ENCODE peak calls at places on chromosomes 12 and 14, in ten cellular contexts. U, N, V, O, K, J, T, X, I and S are unnamed samples.

GRCh38 chr12:72742560-72742959 is 470.4 kb downstream of the TRHDE start:
- DNase-seq in U (no peak), N (no peak), V (no peak), O (no peak), K (no peak), J (no peak), T (no peak), X (no peak), I (no peak), S (no peak)

GRCh38 chr14:87014854-87015253 is 978.1 kb downstream of the GALC start:
- DNase-seq in U (no peak), N (no peak), V (no peak), O (no peak), K (peak; percentile 13), J (no peak), T (no peak), X (no peak), I (no peak), S (no peak)

GRCh38 chr14:36976571-36977023 is 195.8 kb downstream of the SLC25A21 start:
- DNase-seq in U (no peak), N (no peak), V (no peak), O (no peak), K (no peak), J (peak; percentile 30), T (no peak), X (no peak), I (peak; percentile 45), S (no peak)

GRCh38 chr12:42574879-42575278 is 14.7 kb downstream of the PRICKLE1 start:
- DNase-seq in U (no peak), N (no peak), V (no peak), O (no peak), K (no peak), J (no peak), T (no peak), X (no peak), I (no peak), S (no peak)

GRCh38 chr12:94245984-94246383 is 97.6 kb downstream of the PLXNC1 start:
- DNase-seq in U (no peak), N (no peak), V (no peak), O (no peak), K (no peak), J (no peak), T (no peak), X (no peak), I (no peak), S (no peak)

GRCh38 chr12:461425-461824 is 1.7 kb downstream of the B4GALNT3 start:
- DNase-seq in U (no peak), N (peak; percentile 74), V (no peak), O (no peak), K (no peak), J (no peak), T (no peak), X (no peak), I (peak; percentile 5), S (no peak)

GRCh38 chr12:1006255-1006654 is 15.2 kb downstream of the ERC1 start:
- DNase-seq in U (no peak), N (no peak), V (no peak), O (no peak), K (no peak), J (no peak), T (no peak), X (no peak), I (no peak), S (no peak)

GRCh38 chr14:72700338-72701231 is 193.3 kb downstream of the DPF3 start:
- DNase-seq in U (no peak), N (no peak), V (no peak), O (no peak), K (no peak), J (no peak), T (no peak), X (no peak), I (no peak), S (no peak)

GRCh38 chr14:34501004-34501580 is 38.4 kb downstream of the EAPP start:
- DNase-seq in U (no peak), N (no peak), V (no peak), O (no peak), K (no peak), J (no peak), T (no peak), X (no peak), I (no peak), S (no peak)

GRCh38 chr14:88983755-88984154 is 159.3 kb downstream of the TTC8 start:
- DNase-seq in U (no peak), N (no peak), V (no peak), O (no peak), K (no peak), J (no peak), T (no peak), X (no peak), I (no peak), S (no peak)
- TF ChIP-seq POLR2AphosphoS5 in U (no peak), N (no peak), V (no peak), O (no peak), K (no peak), J (no peak), T (no peak), X (no peak), I (no peak), S (no peak)

DNA sequence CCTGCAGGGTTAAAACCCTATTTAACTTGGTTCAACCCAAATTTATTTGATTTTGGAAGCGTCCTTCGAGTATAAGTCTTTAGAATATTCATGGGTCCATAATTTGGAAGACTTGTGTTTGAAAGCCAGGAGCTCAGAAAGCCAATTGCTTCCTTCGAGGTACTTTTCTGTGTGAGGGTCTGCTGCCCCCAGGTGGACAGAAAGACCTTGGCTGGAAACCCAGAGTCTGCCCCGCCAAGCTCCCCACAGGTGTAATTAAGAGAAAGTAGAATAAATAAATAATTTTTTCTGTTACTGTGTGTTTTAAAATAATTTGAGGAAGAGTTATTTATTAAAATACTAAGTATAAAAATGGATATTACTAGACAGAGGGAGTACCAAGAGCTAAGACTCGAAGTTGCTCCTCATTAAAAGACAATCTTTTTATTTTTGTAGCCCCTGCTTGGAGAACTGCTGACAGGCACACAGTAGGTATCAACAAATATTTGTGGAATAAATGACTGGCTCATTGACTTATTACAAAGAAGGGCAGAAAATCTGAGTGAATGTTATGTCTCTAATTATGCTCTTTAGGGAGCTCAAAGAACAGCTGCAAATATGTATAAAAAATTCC is 105.8 kb downstream of the PAH start:
- DNase-seq in U (no peak), N (no peak), V (no peak), O (no peak), K (peak; percentile 82), J (no peak), T (peak; percentile 12), X (no peak), I (peak; percentile 18), S (no peak)
- TF ChIP-seq CTCF in U (no peak), N (peak; percentile 5), V (peak; percentile 66), O (no peak), K (peak; percentile 84), J (peak; percentile 13), T (peak; percentile 73), X (no peak), I (peak; percentile 60), S (no peak)

DNA sequence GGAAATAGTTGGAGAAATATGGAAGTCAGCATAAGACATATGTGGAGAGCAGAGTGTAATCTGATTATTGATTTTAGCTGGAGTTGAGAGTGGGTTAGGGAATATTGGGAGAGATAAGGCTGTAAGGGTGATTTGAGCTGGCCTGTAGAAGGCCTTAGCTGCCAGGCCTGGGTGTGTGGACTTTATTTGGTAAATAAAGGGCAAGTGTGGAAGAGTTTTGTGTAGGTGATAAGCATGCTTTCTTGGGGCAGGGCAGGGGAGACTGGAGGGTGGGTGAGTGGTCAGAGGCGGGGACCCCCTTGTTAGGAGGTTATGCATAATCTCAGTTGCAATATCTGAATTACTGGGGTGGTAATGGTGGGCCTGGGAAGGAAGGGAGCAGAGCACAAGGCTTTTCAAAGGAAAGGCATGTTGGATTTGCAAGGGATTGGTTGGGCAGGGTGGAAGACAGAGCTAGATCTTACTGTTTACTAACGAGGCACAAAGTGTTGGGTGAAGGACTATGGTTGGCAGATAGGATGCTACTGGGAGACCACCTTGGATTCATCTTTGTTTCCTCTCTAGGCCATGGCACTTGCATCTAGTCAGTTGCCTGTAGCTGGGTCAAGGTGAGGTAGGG is 5.5 kb downstream of the KHNYN start:
- DNase-seq in U (peak; percentile 32), N (no peak), V (no peak), O (no peak), K (no peak), J (no peak), T (no peak), X (no peak), I (no peak), S (no peak)
- H3K4me1 ChIP-seq in U (peaks cover 56% of the 10 kb centered on the region), N (peaks cover 52% of the 10 kb centered on the region), V (peaks cover 18% of the 10 kb centered on the region), O (peaks cover 20% of the 10 kb centered on the region), K (peaks cover 12% of the 10 kb centered on the region), J (peaks cover 43% of the 10 kb centered on the region), T (peaks cover 8% of the 10 kb centered on the region), X (peaks cover 52% of the 10 kb centered on the region), I (peaks cover 23% of the 10 kb centered on the region), S (peaks cover 82% of the 10 kb centered on the region)

GRCh38 chr12:14238224-14238792 is 127.2 kb upstream of the ATF7IP start:
- DNase-seq in U (no peak), N (no peak), V (no peak), O (no peak), K (peak; percentile 43), J (no peak), T (no peak), X (no peak), I (no peak), S (no peak)

GRCh38 chr12:14243941-14244340 is 121.5 kb upstream of the ATF7IP start:
- DNase-seq in U (no peak), N (no peak), V (no peak), O (no peak), K (no peak), J (no peak), T (no peak), X (no peak), I (no peak), S (no peak)

GRCh38 chr12:14240873-14241220 is 124.6 kb upstream of the ATF7IP start:
- DNase-seq in U (no peak), N (no peak), V (no peak), O (no peak), K (no peak), J (no peak), T (no peak), X (no peak), I (no peak), S (no peak)

GRCh38 chr12:14239350-14239934 is 126.0 kb upstream of the ATF7IP start:
- DNase-seq in U (no peak), N (no peak), V (peak; percentile 86), O (no peak), K (peak; percentile 67), J (no peak), T (no peak), X (no peak), I (peak; percentile 85), S (no peak)

DNA sequence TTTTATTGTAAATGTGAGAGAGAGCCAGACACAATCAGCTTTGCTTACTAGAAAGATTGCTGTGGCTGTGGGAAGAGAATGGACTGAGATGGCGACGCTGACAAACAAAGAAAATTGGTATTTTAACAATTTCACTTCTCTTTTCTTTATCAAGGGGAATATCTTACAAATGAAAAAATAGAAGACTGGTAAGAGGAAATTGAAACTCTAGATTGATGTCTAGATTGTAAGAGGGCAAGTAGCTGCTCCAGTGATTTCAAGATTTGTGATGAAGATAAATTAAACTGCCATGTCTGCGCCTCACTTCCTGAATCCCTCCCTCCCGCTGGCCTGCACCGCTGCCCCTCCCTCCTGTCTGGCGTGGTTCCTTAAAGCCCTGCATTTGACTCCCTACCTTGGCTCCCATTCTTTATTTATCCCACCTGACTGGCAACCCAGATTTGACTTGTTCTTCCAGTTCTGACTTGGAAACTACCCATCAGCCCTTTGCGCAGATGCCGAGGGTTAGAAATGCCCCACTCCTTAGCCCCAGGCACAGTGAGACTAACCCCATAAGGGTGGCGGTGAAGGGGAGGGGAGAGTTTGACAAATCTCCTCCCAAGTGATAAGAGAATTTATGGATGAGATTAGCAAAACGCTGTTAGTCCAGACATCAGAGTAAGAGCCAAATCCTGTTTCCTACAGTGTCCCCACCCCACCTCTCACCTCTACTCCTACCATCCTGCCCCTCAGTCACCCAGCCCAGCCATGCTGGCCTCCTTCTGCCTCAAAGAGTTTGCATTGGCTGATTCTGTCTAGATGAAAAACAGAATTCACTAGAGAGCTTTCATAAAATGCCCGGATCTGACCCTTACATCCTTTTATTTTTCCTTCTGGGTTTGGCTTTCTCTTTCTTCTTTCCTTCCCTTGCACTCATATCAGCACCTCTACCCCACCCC is 125.3 kb upstream of the ATF7IP start:
- DNase-seq in U (no peak), N (peak; percentile 50), V (peak; percentile 75), O (peak; percentile 46), K (peak; percentile 74), J (no peak), T (no peak), X (no peak), I (no peak), S (no peak)
- TF ChIP-seq POLR2AphosphoS5 in U (no peak), N (no peak), V (peak; percentile 36), O (peak; percentile 53), K (no peak), J (no peak), T (no peak), X (no peak), I (no peak), S (no peak)